ENCODE peak calls at places on chromosomes 5 and 9, in seven cellular contexts. W is kidney, B is ascending aorta, L is pancreas, V is IMR-90, C is colonic mucosa, M is heart left ventricle. K is an unnamed sample.

GRCh38 chr9:7813030-7813429 is 13.5 kb upstream of the DMAC1 start:
- DNase-seq in W (no peak), B (no peak), L (no peak), V (no peak), C (no peak), M (no peak), K (no peak)

GRCh38 chr5:170545313-170545712 is 41.5 kb downstream of the KCNIP1 start:
- DNase-seq in W (no peak), B (no peak), L (no peak), V (no peak), C (no peak), M (no peak), K (no peak)

GRCh38 chr5:21254161-21254560 is 1266.2 kb upstream of the CDH18 start:
- DNase-seq in W (no peak), B (no peak), L (no peak), V (no peak), C (no peak), M (no peak), K (no peak)

GRCh38 chr9:7266911-7267555 is 509.3 kb downstream of the KDM4C start:
- DNase-seq in W (no peak), B (no peak), L (no peak), V (no peak), C (peak), M (no peak), K (peak)

GRCh38 chr5:72598461-72599433 is 91.5 kb upstream of the ZNF366 start:
- DNase-seq in W (no peak), B (no peak), L (no peak), V (peak), C (no peak), M (no peak), K (peak)

GRCh38 chr9:133428579-133429215 is 6.5 kb downstream of the ADAMTS13 start:
- DNase-seq in W (no peak), B (no peak), L (no peak), V (no peak), C (peak), M (no peak), K (no peak)

GRCh38 chr5:39716532-39716971 is 291.8 kb upstream of the DAB2 start:
- DNase-seq in W (no peak), B (no peak), L (peak), V (peak), C (peak), M (no peak), K (peak)

GRCh38 chr9:97640290-97640689 is 6.7 kb downstream of the NCBP1 start:
- DNase-seq in W (no peak), B (no peak), L (no peak), V (peak), C (no peak), M (no peak), K (no peak)

GRCh38 chr5:84715087-84715486 is 330.4 kb upstream of the EDIL3 start:
- DNase-seq in W (no peak), B (no peak), L (no peak), V (no peak), C (no peak), M (no peak), K (peak)

GRCh38 chr9:36731576-36731975 is 158.9 kb downstream of the MELK start:
- DNase-seq in W (no peak), B (no peak), L (no peak), V (peak), C (no peak), M (no peak), K (peak)

GRCh38 chr9:137042751-137043727 is 2.9 kb downstream of the NPDC1 start:
- DNase-seq in W (no peak), B (no peak), L (no peak), V (no peak), C (no peak), M (peak), K (no peak)

GRCh38 chr5:154103223-154103622 is 64.5 kb downstream of the MFAP3 start:
- DNase-seq in W (no peak), B (no peak), L (no peak), V (no peak), C (no peak), M (peak), K (no peak)

GRCh38 chr9:118364266-118365075 is 660.3 kb downstream of the TLR4 start:
- DNase-seq in W (no peak), B (no peak), L (no peak), V (no peak), C (no peak), M (peak), K (no peak)

GRCh38 chr5:20276061-20276958 is 288.3 kb upstream of the CDH18 start:
- DNase-seq in W (no peak), B (no peak), L (no peak), V (peak), C (no peak), M (no peak), K (peak)

GRCh38 chr9:19102181-19102630 is 498 bp downstream of the HAUS6 start:
- DNase-seq in W (peak), B (no peak), L (no peak), V (peak), C (peak), M (peak), K (no peak)

GRCh38 chr5:147561435-147561834 is 51.6 kb upstream of the DPYSL3 start:
- DNase-seq in W (no peak), B (no peak), L (no peak), V (no peak), C (no peak), M (no peak), K (no peak)
- H3K4me3 ChIP-seq in W (no peak), B (no peak), L (no peak), V (no peak), C (no peak), M (no peak), K (no peak)

GRCh38 chr9:91894023-91894422 is 56.0 kb downstream of the ROR2 start:
- DNase-seq in W (no peak), B (no peak), L (no peak), V (no peak), C (no peak), M (no peak), K (no peak)
- TF ChIP-seq CTCF in W (no peak), B (no peak), L (no peak), V (no peak), C (no peak), M (no peak), K (no peak)

DNA sequence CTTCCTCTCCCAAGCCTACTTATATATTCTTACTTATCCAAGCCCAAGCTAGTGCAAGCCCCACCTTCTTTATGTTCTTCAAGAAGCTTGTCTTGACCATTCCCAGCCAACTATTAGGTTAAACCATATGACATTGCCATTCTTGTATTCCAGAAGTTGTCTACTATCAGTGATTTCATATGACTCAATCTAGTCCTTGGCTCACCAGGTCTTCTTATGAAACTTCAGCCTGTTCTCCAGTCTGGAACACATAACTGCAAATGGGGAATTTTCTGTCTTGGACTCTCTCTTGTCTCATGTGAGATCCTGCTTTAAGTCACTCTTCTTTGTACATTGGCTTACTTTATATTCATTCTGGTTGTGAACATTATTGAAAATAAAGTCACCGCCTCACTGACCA is 130.7 kb downstream of the TTLL11 start:
- DNase-seq in W (no peak), B (no peak), L (no peak), V (peak), C (no peak), M (no peak), K (no peak)
- H3K4me3 ChIP-seq in W (no peak), B (no peak), L (no peak), V (no peak), C (no peak), M (no peak), K (no peak)

GRCh38 chr5:68258531-68258930 is 43.0 kb downstream of the PIK3R1 start:
- DNase-seq in W (no peak), B (no peak), L (no peak), V (no peak), C (no peak), M (no peak), K (no peak)

GRCh38 chr5:68259696-68260095 is 44.1 kb downstream of the PIK3R1 start:
- DNase-seq in W (no peak), B (no peak), L (no peak), V (no peak), C (no peak), M (no peak), K (no peak)

GRCh38 chr5:68260455-68260854 is 44.9 kb downstream of the PIK3R1 start:
- DNase-seq in W (no peak), B (no peak), L (no peak), V (no peak), C (no peak), M (no peak), K (no peak)

GRCh38 chr5:68264024-68264956 is 48.7 kb downstream of the PIK3R1 start:
- DNase-seq in W (no peak), B (no peak), L (peak), V (peak), C (peak), M (peak), K (peak)

DNA sequence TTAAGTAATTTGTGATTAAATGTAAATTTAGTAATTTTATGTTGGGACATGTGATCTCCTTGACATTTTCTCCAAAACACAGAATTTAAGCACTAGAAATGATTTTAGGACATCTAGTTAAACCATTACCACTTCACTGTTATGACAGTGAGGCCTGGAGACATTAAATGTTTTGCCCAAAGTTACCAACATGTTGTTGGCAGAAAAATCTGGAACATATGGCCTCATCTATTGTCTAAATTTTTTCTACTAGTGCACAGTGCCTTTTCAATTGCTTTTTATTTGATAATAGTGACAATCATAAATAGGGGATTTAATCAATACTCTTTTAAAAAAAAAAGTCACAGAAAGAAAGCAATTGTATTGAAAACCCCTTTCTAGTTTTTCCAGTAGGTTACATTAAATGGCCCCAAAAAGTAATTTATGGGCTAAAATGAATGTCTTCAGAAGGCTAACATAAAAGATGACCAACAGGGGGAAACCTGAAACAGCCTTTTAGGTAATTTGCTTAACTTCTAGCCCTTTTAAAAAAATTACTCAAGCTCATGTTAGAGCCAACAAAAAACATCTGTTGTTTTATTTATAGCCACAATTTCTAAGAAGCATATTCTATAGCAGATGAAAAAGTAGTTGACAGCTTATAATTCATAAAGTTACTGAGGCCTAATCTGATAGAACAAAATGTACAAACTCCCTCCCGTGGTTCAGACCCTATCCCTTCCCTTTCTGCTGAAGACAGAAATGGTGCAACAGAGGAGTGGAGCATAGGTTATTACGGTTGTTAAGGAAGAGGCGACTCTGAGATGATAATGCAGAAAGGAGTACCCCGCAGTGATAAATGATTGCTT is 45.8 kb downstream of the PIK3R1 start:
- DNase-seq in W (no peak), B (no peak), L (no peak), V (peak), C (no peak), M (no peak), K (peak)
- TF ChIP-seq CTCF in W (no peak), B (peak), L (no peak), V (peak), C (no peak), M (peak), K (peak)

GRCh38 chr5:150672237-150672883 is 11.3 kb downstream of the MYOZ3 start:
- DNase-seq in W (peak), B (no peak), L (no peak), V (no peak), C (peak), M (peak), K (no peak)
- H3K4me3 ChIP-seq in W (peak), B (peak), L (peak), V (peak), C (peak), M (peak), K (peak)

DNA sequence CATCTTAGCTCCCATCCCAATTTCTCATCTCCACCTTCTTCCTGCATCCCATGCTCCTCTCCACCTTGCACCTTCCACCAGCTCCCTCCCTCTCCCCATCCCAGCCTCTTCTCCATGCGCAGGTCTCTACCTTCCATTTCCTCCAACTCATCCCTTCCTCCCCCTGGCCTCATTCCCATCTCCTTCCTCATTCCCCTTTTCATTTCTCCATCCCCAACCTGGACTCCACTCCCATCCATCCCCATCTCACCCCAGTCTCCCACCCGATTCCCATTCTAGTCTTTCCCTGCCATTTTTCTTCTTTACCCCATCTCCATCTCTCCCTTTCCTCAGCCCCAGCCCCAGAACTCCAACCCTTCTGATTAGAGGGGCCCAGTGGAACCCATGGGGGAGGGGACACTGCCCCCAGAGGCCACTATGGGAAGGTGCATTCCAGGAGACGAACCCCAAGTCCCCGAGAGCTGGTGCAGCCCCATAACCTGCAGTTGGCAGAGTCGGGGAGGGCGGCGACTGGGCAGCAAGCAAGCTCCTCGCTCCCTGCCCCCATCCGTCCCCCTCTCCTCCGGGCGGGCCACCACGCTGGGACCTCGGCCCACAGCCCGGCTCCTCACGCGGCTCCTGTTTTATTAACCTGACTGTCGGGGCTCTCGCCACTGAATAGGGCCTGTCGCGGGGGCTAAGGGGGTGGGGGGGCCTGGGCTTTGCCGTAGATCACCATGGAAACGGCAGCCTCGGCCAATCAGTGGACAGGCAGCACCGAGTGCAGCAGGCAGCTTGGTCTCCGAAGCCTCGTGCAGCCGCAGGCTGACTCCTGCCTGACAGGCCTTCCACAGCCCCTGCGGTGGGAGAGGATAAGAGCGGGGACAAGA is 66.7 kb downstream of the PCDH1 start:
- DNase-seq in W (no peak), B (no peak), L (no peak), V (no peak), C (no peak), M (no peak), K (no peak)
- TF ChIP-seq CTCF in W (no peak), B (no peak), L (peak), V (peak), C (peak), M (peak), K (peak)